ENCODE peak calls at places on chromosome 9, in four cellular contexts. R, I, S and G are unnamed samples.

GRCh38 chr9:76542360-76542759 is 83.4 kb downstream of the GCNT1 start:
- DNase-seq in R (no peak), I (no peak), S (no peak), G (no peak)

GRCh38 chr9:69444021-69444420 is 119.0 kb downstream of the ENTREP1 start:
- DNase-seq in R (no peak), I (no peak), S (peak; percentile 26), G (no peak)

GRCh38 chr9:92486371-92486770 is 4.1 kb upstream of the ASPN start:
- DNase-seq in R (no peak), I (no peak), S (no peak), G (no peak)

GRCh38 chr9:107000218-107000617 is 137.3 kb downstream of the ZNF462 start:
- DNase-seq in R (no peak), I (no peak), S (no peak), G (no peak)

GRCh38 chr9:108694191-108694590 is 161.6 kb downstream of the ACTL7B start:
- DNase-seq in R (no peak), I (no peak), S (no peak), G (no peak)

GRCh38 chr9:38422555-38423245 is 1.6 kb downstream of the IGFBPL1 start:
- DNase-seq in R (no peak), I (no peak), S (no peak), G (no peak)

GRCh38 chr9:98774746-98775145 is 21.6 kb downstream of the ANKS6 start:
- DNase-seq in R (no peak), I (peak; percentile 61), S (peak; percentile 19), G (no peak)

GRCh38 chr9:79817469-79818004 is 245.8 kb downstream of the TLE4 start:
- DNase-seq in R (no peak), I (peak; percentile 29), S (no peak), G (no peak)

GRCh38 chr9:81202292-81202691 is 487.1 kb downstream of the TLE1 start:
- DNase-seq in R (no peak), I (no peak), S (no peak), G (no peak)